ENCODE peak calls at places on chromosome 11, in eight cellular contexts. D is OCI-LY7, S is astrocyte, G is neuronal stem cell, P is IMR-90, L is PC-9, N is MM.1S, E is H9. M is an unnamed sample.

GRCh38 chr11:2652857-2653643 is 46.7 kb downstream of the KCNQ1OT1 start:
- DNase-seq in G (no peak), E (no peak), P (no peak), D (no peak), N (no peak), S (no peak), L (no peak), M (no peak)

GRCh38 chr11:4891996-4892640 is 10.4 kb downstream of the OR51T1 start:
- DNase-seq in D (no peak), N (no peak), S (peak), P (peak), L (no peak), G (no peak), E (no peak), M (peak)

GRCh38 chr11:108589136-108589535 is 4.4 kb downstream of the EXPH5 start:
- DNase-seq in D (no peak), L (no peak), S (no peak), E (no peak), N (no peak), P (no peak), G (no peak), M (no peak)

GRCh38 chr11:27656320-27656719 is 43.9 kb downstream of the BDNF start:
- DNase-seq in N (no peak), D (no peak), P (no peak), G (no peak), L (no peak), S (no peak), E (no peak), M (no peak)

GRCh38 chr11:62340269-62340901 is 3.1 kb downstream of the ASRGL1 start:
- DNase-seq in G (peak), E (peak), L (peak), N (peak), P (peak), S (peak), D (peak), M (peak)

GRCh38 chr11:66967670-66968425 is 7.3 kb upstream of the C11orf86 start:
- DNase-seq in E (no peak), S (peak), D (no peak), L (no peak), N (no peak), P (peak), G (no peak), M (peak)

GRCh38 chr11:62547691-62548281 is 1.2 kb upstream of the AHNAK start:
- DNase-seq in G (no peak), L (peak), N (no peak), P (no peak), S (no peak), D (no peak), E (no peak), M (peak)

GRCh38 chr11:16933756-16934603 is 80.2 kb downstream of the PLEKHA7 start:
- DNase-seq in E (no peak), G (no peak), L (no peak), P (no peak), N (no peak), D (no peak), S (peak), M (peak)

GRCh38 chr11:115247404-115247803 is 256.8 kb downstream of the CADM1 start:
- DNase-seq in N (no peak), P (no peak), S (peak), G (no peak), E (no peak), D (no peak), L (no peak), M (no peak)

GRCh38 chr11:68997124-68997994 is 15.7 kb downstream of the MRGPRF start:
- DNase-seq in P (no peak), L (no peak), D (no peak), S (no peak), N (no peak), G (no peak), E (peak), M (no peak)

GRCh38 chr11:44306469-44307244 is 3.3 kb downstream of the ALX4 start:
- DNase-seq in N (no peak), L (no peak), S (no peak), P (no peak), D (no peak), E (no peak), G (no peak), M (no peak)

GRCh38 chr11:120034881-120035620 is 102.9 kb downstream of the TRIM29 start:
- DNase-seq in L (no peak), S (no peak), N (no peak), D (no peak), G (no peak), P (no peak), E (no peak), M (no peak)

GRCh38 chr11:72864692-72865655 is 50.8 kb downstream of the ATG16L2 start:
- DNase-seq in P (peak), G (no peak), N (no peak), E (no peak), S (peak), D (no peak), L (no peak), M (peak)

GRCh38 chr11:134911514-134912180 is 499.6 kb upstream of the B3GAT1 start:
- DNase-seq in E (no peak), S (no peak), L (no peak), P (no peak), D (no peak), G (no peak), N (no peak), M (no peak)

GRCh38 chr11:69475866-69476714 is 5.4 kb upstream of the LINC01488 start:
- DNase-seq in E (peak), S (no peak), P (no peak), G (no peak), L (no peak), N (no peak), D (no peak), M (no peak)

GRCh38 chr11:2380807-2381350 is 3.8 kb downstream of the CD81 start:
- DNase-seq in D (no peak), P (no peak), G (no peak), S (no peak), E (no peak), N (no peak), L (no peak), M (no peak)

GRCh38 chr11:71342951-71343827 is 90.8 kb upstream of the SHANK2 start:
- DNase-seq in S (no peak), L (peak), G (peak), N (no peak), D (peak), E (peak), P (peak), M (peak)

GRCh38 chr11:68470304-68470811 is 9.8 kb downstream of the PPP6R3 start:
- DNase-seq in G (no peak), N (no peak), E (no peak), L (no peak), P (no peak), D (no peak), S (no peak), M (no peak)

GRCh38 chr11:76670475-76671235 is at the start of gene LRRC32:
- DNase-seq in S (no peak), D (peak), P (no peak), N (no peak), L (no peak), E (peak), G (peak), M (no peak)

GRCh38 chr11:2207773-2208621 is 36.4 kb upstream of the TH start:
- DNase-seq in L (no peak), P (no peak), N (no peak), S (no peak), D (no peak), E (peak), G (no peak), M (no peak)

GRCh38 chr11:12842933-12843636 is 166.0 kb upstream of the RASSF10 start:
- DNase-seq in D (peak), P (no peak), G (peak), N (no peak), L (peak), E (no peak), S (peak), M (peak)

GRCh38 chr11:15710593-15711260 is 596.0 kb downstream of the INSC start:
- DNase-seq in P (no peak), G (no peak), E (no peak), D (no peak), L (no peak), S (no peak), N (no peak), M (no peak)

GRCh38 chr11:45097721-45098493 is 48.5 kb upstream of the PRDM11 start:
- DNase-seq in L (no peak), D (peak), G (peak), N (peak), S (peak), E (peak), P (peak), M (peak)

GRCh38 chr11:128548655-128549255 is 38.6 kb downstream of the ETS1 start:
- DNase-seq in D (peak), S (no peak), N (no peak), P (peak), G (no peak), E (no peak), L (no peak), M (peak)

DNA sequence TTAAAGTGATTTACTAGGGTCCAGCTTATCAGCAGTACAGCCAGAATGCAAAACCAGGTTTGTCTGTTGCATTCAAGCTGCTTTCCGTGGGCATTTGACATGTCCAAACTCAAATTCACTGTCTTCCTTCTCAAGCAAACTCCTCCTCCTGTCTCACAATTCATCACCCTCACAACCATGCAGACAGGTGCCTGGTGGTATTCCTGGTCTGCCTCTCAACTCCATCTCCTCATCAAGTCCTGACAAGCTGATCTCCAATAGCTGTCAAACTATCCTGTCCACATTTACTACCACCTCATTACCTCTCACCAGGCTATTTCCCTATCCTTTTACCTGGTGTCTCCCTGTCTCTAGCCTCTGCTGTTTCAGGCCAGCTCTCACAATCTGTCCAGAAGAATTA is 49.1 kb upstream of the LYVE1 start:
- DNase-seq in E (no peak), P (no peak), S (no peak), G (no peak), N (no peak), L (no peak), D (no peak), M (no peak)
- H2AFZ ChIP-seq in E (no peak), P (no peak), S (no peak), G (no peak), N (no peak), L (no peak), D (no peak), M (no peak)

GRCh38 chr11:96229354-96229973 is 113.5 kb downstream of the MAML2 start:
- DNase-seq in D (no peak), N (no peak), L (no peak), G (no peak), S (no peak), P (no peak), E (no peak), M (no peak)

GRCh38 chr11:96228911-96229310 is 114.1 kb downstream of the MAML2 start:
- DNase-seq in P (peak), N (no peak), G (no peak), S (peak), E (no peak), D (no peak), L (no peak), M (no peak)

GRCh38 chr11:96227244-96227643 is 115.8 kb downstream of the MAML2 start:
- DNase-seq in P (no peak), E (no peak), D (no peak), G (no peak), N (no peak), L (no peak), S (no peak), M (peak)

GRCh38 chr11:96228472-96228871 is 114.5 kb downstream of the MAML2 start:
- DNase-seq in E (no peak), G (no peak), S (peak), L (peak), D (no peak), P (peak), N (no peak), M (peak)

GRCh38 chr11:96230686-96231085 is 112.3 kb downstream of the MAML2 start:
- DNase-seq in S (no peak), D (no peak), P (no peak), E (no peak), N (no peak), L (no peak), G (no peak), M (no peak)
- H2AFZ ChIP-seq in S (no peak), D (no peak), P (no peak), E (no peak), N (no peak), L (no peak), G (no peak), M (no peak)

GRCh38 chr11:829946-830294 is 2.2 kb downstream of the CRACR2B start:
- DNase-seq in S (no peak), G (no peak), L (no peak), E (no peak), P (no peak), N (no peak), D (no peak), M (no peak)
- H2AFZ ChIP-seq in S (peak), G (peak), L (no peak), E (no peak), P (no peak), N (peak), D (no peak), M (no peak)

DNA sequence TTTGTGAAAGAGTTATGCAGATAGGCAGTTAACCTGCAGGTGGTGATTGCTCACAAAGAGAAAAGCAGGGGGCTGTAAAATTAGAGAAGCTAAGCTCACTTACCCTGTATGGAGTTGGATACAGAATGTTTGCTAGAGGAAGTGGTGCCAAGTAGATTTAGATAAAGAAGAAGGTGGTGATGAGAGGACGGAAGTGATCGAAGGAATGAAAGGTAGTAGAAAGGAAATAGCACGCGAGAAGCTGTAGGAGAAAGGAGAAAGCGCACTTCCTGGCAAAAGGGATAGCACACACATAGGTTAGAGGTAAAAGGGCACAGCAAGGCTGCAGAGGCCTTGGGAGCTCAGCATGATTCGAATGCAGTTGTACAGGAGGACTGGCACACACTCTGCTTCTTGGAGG is 87.3 kb upstream of the CTSC start:
- DNase-seq in G (no peak), L (no peak), S (no peak), D (no peak), P (no peak), E (no peak), N (no peak), M (no peak)
- H2AFZ ChIP-seq in G (no peak), L (no peak), S (no peak), D (no peak), P (no peak), E (no peak), N (no peak), M (no peak)